ENCODE peak calls at places on chromosomes 5 and 9, in seven cellular contexts. One of them, this sample, is unnamed.

GRCh38 chr5:96901841-96902240 is 25.5 kb downstream of the ERAP2 start:
- DNase-seq in kidney: no peak
- DNase-seq in neural progenitor cell: no peak
- DNase-seq in SJSA1: no peak
- DNase-seq in heart left ventricle: no peak
- DNase-seq in neuronal stem cell: no peak
- DNase-seq in heart right ventricle: no peak
- DNase-seq in this sample: no peak

GRCh38 chr5:178196986-178197385 is 7.3 kb upstream of the HNRNPAB start:
- DNase-seq in heart left ventricle: no peak
- DNase-seq in neural progenitor cell: no peak
- DNase-seq in kidney: no peak
- DNase-seq in heart right ventricle: no peak
- DNase-seq in SJSA1: no peak
- DNase-seq in neuronal stem cell: no peak
- DNase-seq in this sample: no peak

GRCh38 chr9:131056781-131057506 is 39.4 kb upstream of the AIF1L start:
- DNase-seq in kidney: no peak
- DNase-seq in SJSA1: no peak
- DNase-seq in neuronal stem cell: no peak
- DNase-seq in heart right ventricle: no peak
- DNase-seq in heart left ventricle: no peak
- DNase-seq in neural progenitor cell: no peak
- DNase-seq in this sample: no peak

GRCh38 chr9:123678038-123678877 is 251.7 kb downstream of the DENND1A start:
- DNase-seq in SJSA1: no peak
- DNase-seq in heart left ventricle: no peak
- DNase-seq in kidney: no peak
- DNase-seq in neural progenitor cell: no peak
- DNase-seq in heart right ventricle: no peak
- DNase-seq in neuronal stem cell: no peak
- DNase-seq in this sample: no peak

GRCh38 chr9:100498592-100498991 is 25.6 kb downstream of the TMEFF1 start:
- DNase-seq in heart right ventricle: no peak
- DNase-seq in heart left ventricle: no peak
- DNase-seq in neural progenitor cell: no peak
- DNase-seq in SJSA1: no peak
- DNase-seq in kidney: no peak
- DNase-seq in neuronal stem cell: no peak
- DNase-seq in this sample: no peak

GRCh38 chr5:89374818-89375521 is 492.0 kb upstream of the MEF2C start:
- DNase-seq in neural progenitor cell: no peak
- DNase-seq in SJSA1: no peak
- DNase-seq in heart left ventricle: no peak
- DNase-seq in kidney: no peak
- DNase-seq in neuronal stem cell: no peak
- DNase-seq in heart right ventricle: no peak
- DNase-seq in this sample: no peak

GRCh38 chr5:86917117-86917579 is 299.4 kb downstream of the COX7C start:
- DNase-seq in heart left ventricle: no peak
- DNase-seq in neural progenitor cell: peak; percentile 72
- DNase-seq in neuronal stem cell: peak; percentile 48
- DNase-seq in SJSA1: no peak
- DNase-seq in heart right ventricle: no peak
- DNase-seq in kidney: no peak
- DNase-seq in this sample: peak; percentile 4

GRCh38 chr9:108478871-108479332 is 376.9 kb downstream of the ACTL7B start:
- DNase-seq in kidney: no peak
- DNase-seq in neural progenitor cell: no peak
- DNase-seq in heart right ventricle: no peak
- DNase-seq in heart left ventricle: no peak
- DNase-seq in neuronal stem cell: no peak
- DNase-seq in SJSA1: no peak
- DNase-seq in this sample: peak; percentile 89

GRCh38 chr9:131282688-131283422 is 6.5 kb upstream of the FAM78A start:
- DNase-seq in heart left ventricle: peak; percentile 68
- DNase-seq in neural progenitor cell: peak; percentile 87
- DNase-seq in kidney: no peak
- DNase-seq in heart right ventricle: peak; percentile 55
- DNase-seq in SJSA1: no peak
- DNase-seq in neuronal stem cell: peak; percentile 63
- DNase-seq in this sample: no peak

GRCh38 chr5:178991190-178992145 is 3.7 kb downstream of the GRM6 start:
- DNase-seq in kidney: no peak
- DNase-seq in heart right ventricle: no peak
- DNase-seq in SJSA1: peak; percentile 40
- DNase-seq in neuronal stem cell: no peak
- DNase-seq in heart left ventricle: no peak
- DNase-seq in neural progenitor cell: no peak
- DNase-seq in this sample: no peak

GRCh38 chr9:103681435-103681834 is 412.7 kb upstream of the SMC2 start:
- DNase-seq in neural progenitor cell: no peak
- DNase-seq in kidney: no peak
- DNase-seq in neuronal stem cell: no peak
- DNase-seq in heart right ventricle: no peak
- DNase-seq in heart left ventricle: no peak
- DNase-seq in SJSA1: no peak
- DNase-seq in this sample: no peak

GRCh38 chr5:157387164-157387563 is 72.8 kb upstream of the NIPAL4 start:
- DNase-seq in SJSA1: no peak
- DNase-seq in heart right ventricle: no peak
- DNase-seq in kidney: no peak
- DNase-seq in neuronal stem cell: no peak
- DNase-seq in neural progenitor cell: no peak
- DNase-seq in heart left ventricle: no peak
- DNase-seq in this sample: no peak

DNA sequence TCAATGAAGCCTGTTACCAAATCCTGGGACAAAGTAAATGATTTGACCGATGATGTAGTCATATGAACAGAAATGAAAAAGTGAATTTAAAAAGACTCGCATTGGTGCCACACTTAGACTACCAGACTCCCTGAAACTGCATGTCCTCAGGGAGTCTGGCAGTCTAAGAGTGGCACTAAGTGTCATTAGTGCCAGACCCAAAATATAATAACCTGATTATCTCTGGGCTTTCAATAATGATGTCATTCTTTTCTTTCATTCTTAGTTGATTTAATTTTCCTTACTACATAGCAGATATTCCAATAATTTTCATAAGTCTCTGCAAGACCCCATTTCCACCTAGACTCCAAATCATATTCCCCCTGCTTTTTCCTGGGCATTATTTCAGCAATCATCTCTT is 59.0 kb downstream of the OR2K2 start:
- DNase-seq in kidney: no peak
- DNase-seq in SJSA1: no peak
- DNase-seq in neural progenitor cell: no peak
- DNase-seq in heart left ventricle: no peak
- DNase-seq in heart right ventricle: no peak
- DNase-seq in neuronal stem cell: no peak
- DNase-seq in this sample: no peak
- H3K4me3 ChIP-seq in kidney: no peak overlapping the region
- H3K4me3 ChIP-seq in SJSA1: no peak overlapping the region
- H3K4me3 ChIP-seq in neural progenitor cell: no peak overlapping the region
- H3K4me3 ChIP-seq in heart left ventricle: no peak overlapping the region
- H3K4me3 ChIP-seq in heart right ventricle: no peak overlapping the region
- H3K4me3 ChIP-seq in neuronal stem cell: no peak overlapping the region
- H3K4me3 ChIP-seq in this sample: no peak overlapping the region

GRCh38 chr9:35555881-35556280 is 49.2 kb upstream of the TESK1 start:
- DNase-seq in neuronal stem cell: no peak
- DNase-seq in heart right ventricle: no peak
- DNase-seq in heart left ventricle: no peak
- DNase-seq in neural progenitor cell: no peak
- DNase-seq in SJSA1: no peak
- DNase-seq in kidney: no peak
- DNase-seq in this sample: no peak
- H3K4me3 ChIP-seq in neuronal stem cell: no peak overlapping the region
- H3K4me3 ChIP-seq in heart right ventricle: no peak overlapping the region
- H3K4me3 ChIP-seq in heart left ventricle: no peak overlapping the region
- H3K4me3 ChIP-seq in neural progenitor cell: no peak overlapping the region
- H3K4me3 ChIP-seq in SJSA1: no peak overlapping the region
- H3K4me3 ChIP-seq in kidney: no peak overlapping the region
- H3K4me3 ChIP-seq in this sample: no peak overlapping the region

GRCh38 chr5:77850536-77851228 is 74.5 kb upstream of the TBCA start:
- DNase-seq in SJSA1: no peak
- DNase-seq in heart left ventricle: no peak
- DNase-seq in neural progenitor cell: peak; percentile 65
- DNase-seq in heart right ventricle: no peak
- DNase-seq in kidney: no peak
- DNase-seq in neuronal stem cell: peak; percentile 30
- DNase-seq in this sample: no peak
- H3K4me3 ChIP-seq in SJSA1: no peak overlapping the region
- H3K4me3 ChIP-seq in heart left ventricle: peak overlapping the region; percentile 63
- H3K4me3 ChIP-seq in neural progenitor cell: peak overlapping the region; percentile 60
- H3K4me3 ChIP-seq in heart right ventricle: peak overlapping the region; percentile 35
- H3K4me3 ChIP-seq in kidney: peak overlapping the region; percentile 83
- H3K4me3 ChIP-seq in neuronal stem cell: peak overlapping the region; percentile 45
- H3K4me3 ChIP-seq in this sample: no peak overlapping the region

GRCh38 chr9:26893030-26893676 is 551 bp upstream of the CAAP1 start:
- DNase-seq in heart left ventricle: no peak
- DNase-seq in SJSA1: no peak
- DNase-seq in heart right ventricle: no peak
- DNase-seq in kidney: no peak
- DNase-seq in neural progenitor cell: peak; percentile 5
- DNase-seq in neuronal stem cell: no peak
- DNase-seq in this sample: no peak
- H3K4me3 ChIP-seq in heart left ventricle: peak overlapping the region; percentile 91
- H3K4me3 ChIP-seq in SJSA1: peak overlapping the region; percentile 91
- H3K4me3 ChIP-seq in heart right ventricle: peak overlapping the region; percentile 80
- H3K4me3 ChIP-seq in kidney: peak overlapping the region; percentile 96
- H3K4me3 ChIP-seq in neural progenitor cell: peak overlapping the region; percentile 98
- H3K4me3 ChIP-seq in neuronal stem cell: peak overlapping the region; percentile 98
- H3K4me3 ChIP-seq in this sample: peak overlapping the region; percentile 100

GRCh38 chr5:170397059-170397458 is 7.9 kb upstream of the KCNMB1 start:
- DNase-seq in neuronal stem cell: no peak
- DNase-seq in SJSA1: no peak
- DNase-seq in kidney: no peak
- DNase-seq in heart left ventricle: no peak
- DNase-seq in neural progenitor cell: peak; percentile 42
- DNase-seq in heart right ventricle: no peak
- DNase-seq in this sample: no peak
- H3K4me3 ChIP-seq in neuronal stem cell: no peak overlapping the region
- H3K4me3 ChIP-seq in SJSA1: no peak overlapping the region
- H3K4me3 ChIP-seq in kidney: no peak overlapping the region
- H3K4me3 ChIP-seq in heart left ventricle: no peak overlapping the region
- H3K4me3 ChIP-seq in neural progenitor cell: no peak overlapping the region
- H3K4me3 ChIP-seq in heart right ventricle: no peak overlapping the region
- H3K4me3 ChIP-seq in this sample: no peak overlapping the region

DNA sequence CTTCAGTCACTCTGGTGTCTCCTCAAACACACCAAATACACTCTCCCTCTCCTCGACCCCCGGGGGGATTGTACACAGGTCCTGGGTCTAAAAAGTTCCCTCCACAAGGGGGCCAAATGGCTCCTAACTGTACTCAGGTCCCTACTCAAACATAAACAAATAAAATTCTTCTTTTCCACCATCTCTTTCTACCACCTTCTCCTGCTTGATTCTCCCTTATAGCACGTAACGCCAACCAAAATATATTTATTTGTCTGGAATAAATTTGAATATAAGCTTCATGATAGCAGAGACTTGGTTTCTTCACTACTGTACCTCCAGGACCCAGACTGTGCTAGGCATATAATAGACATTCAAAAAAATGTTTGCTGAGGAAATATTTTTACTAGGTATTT is 21.4 kb downstream of the ZNF608 start:
- DNase-seq in kidney: no peak
- DNase-seq in heart left ventricle: no peak
- DNase-seq in SJSA1: no peak
- DNase-seq in heart right ventricle: no peak
- DNase-seq in neuronal stem cell: no peak
- DNase-seq in neural progenitor cell: no peak
- DNase-seq in this sample: no peak
- H3K4me3 ChIP-seq in kidney: no peak overlapping the region
- H3K4me3 ChIP-seq in heart left ventricle: no peak overlapping the region
- H3K4me3 ChIP-seq in SJSA1: no peak overlapping the region
- H3K4me3 ChIP-seq in heart right ventricle: no peak overlapping the region
- H3K4me3 ChIP-seq in neuronal stem cell: no peak overlapping the region
- H3K4me3 ChIP-seq in neural progenitor cell: no peak overlapping the region
- H3K4me3 ChIP-seq in this sample: no peak overlapping the region

GRCh38 chr9:23541976-23542375 is 284.1 kb downstream of the ELAVL2 start:
- DNase-seq in kidney: no peak
- DNase-seq in neuronal stem cell: no peak
- DNase-seq in SJSA1: no peak
- DNase-seq in neural progenitor cell: no peak
- DNase-seq in heart right ventricle: no peak
- DNase-seq in heart left ventricle: no peak
- DNase-seq in this sample: no peak

GRCh38 chr9:23538060-23538387 is 288.0 kb downstream of the ELAVL2 start:
- DNase-seq in neural progenitor cell: peak; percentile 36
- DNase-seq in heart left ventricle: no peak
- DNase-seq in SJSA1: no peak
- DNase-seq in neuronal stem cell: no peak
- DNase-seq in kidney: no peak
- DNase-seq in heart right ventricle: no peak
- DNase-seq in this sample: no peak

GRCh38 chr9:23537192-23538059 is 288.6 kb downstream of the ELAVL2 start:
- DNase-seq in heart left ventricle: no peak
- DNase-seq in SJSA1: no peak
- DNase-seq in neuronal stem cell: peak; percentile 38
- DNase-seq in kidney: no peak
- DNase-seq in neural progenitor cell: peak; percentile 66
- DNase-seq in heart right ventricle: no peak
- DNase-seq in this sample: no peak

GRCh38 chr9:23539311-23539710 is 286.7 kb downstream of the ELAVL2 start:
- DNase-seq in heart left ventricle: no peak
- DNase-seq in kidney: no peak
- DNase-seq in neuronal stem cell: no peak
- DNase-seq in heart right ventricle: no peak
- DNase-seq in SJSA1: no peak
- DNase-seq in neural progenitor cell: peak; percentile 15
- DNase-seq in this sample: no peak

GRCh38 chr9:23538604-23539003 is 287.4 kb downstream of the ELAVL2 start:
- DNase-seq in heart right ventricle: no peak
- DNase-seq in heart left ventricle: no peak
- DNase-seq in neural progenitor cell: no peak
- DNase-seq in kidney: no peak
- DNase-seq in SJSA1: no peak
- DNase-seq in neuronal stem cell: no peak
- DNase-seq in this sample: no peak
- H3K4me3 ChIP-seq in heart right ventricle: no peak overlapping the region
- H3K4me3 ChIP-seq in heart left ventricle: no peak overlapping the region
- H3K4me3 ChIP-seq in neural progenitor cell: no peak overlapping the region
- H3K4me3 ChIP-seq in kidney: no peak overlapping the region
- H3K4me3 ChIP-seq in SJSA1: no peak overlapping the region
- H3K4me3 ChIP-seq in neuronal stem cell: no peak overlapping the region
- H3K4me3 ChIP-seq in this sample: no peak overlapping the region

This sample was measured in skeletal muscle cell.